ENCODE peak calls at places on chromosome 14, in eight cellular contexts. N is endothelial cell; E is AG04449; K is Right ventricle myocardium superior; D is prostate gland; M is astrocyte of the cerebellum; U is stimulated activated CD4-positive, alpha-beta T cell treated with anti-CD3 and anti-CD28 coated beads, TNF-alpha, amount 100 ng/mL, for 1 hour; W is head of caudate nucleus. C is an unnamed sample.

GRCh38 chr14:69366069-69366468 is 32.0 kb downstream of the ERH start:
- DNase-seq in N (no peak), E (no peak), K (no peak), D (no peak), M (no peak), U (no peak), W (no peak), C (no peak)

GRCh38 chr14:106802413-106803364 is 1276.3 kb downstream of the TMEM121 start:
- DNase-seq in N (no peak), E (no peak), K (no peak), D (no peak), M (no peak), U (no peak), W (no peak), C (no peak)

GRCh38 chr14:64507376-64508156 is 3.0 kb downstream of the ZBTB1 start:
- DNase-seq in N (no peak), E (no peak), K (no peak), D (no peak), M (no peak), U (no peak), W (no peak), C (peak)

GRCh38 chr14:65850429-65851145 is 438.1 kb downstream of the FUT8 start:
- DNase-seq in N (no peak), E (no peak), K (no peak), D (no peak), M (peak), U (peak), W (peak), C (no peak)

GRCh38 chr14:34628681-34629135 is 1.2 kb downstream of the SNX6 start:
- DNase-seq in N (no peak), E (no peak), K (no peak), D (no peak), M (no peak), U (no peak), W (no peak), C (no peak)

GRCh38 chr14:48686650-48687049 is 899.5 kb downstream of the RPS29 start:
- DNase-seq in N (no peak), E (peak), K (no peak), D (no peak), M (no peak), U (no peak), W (no peak), C (no peak)

GRCh38 chr14:68686724-68687123 is 106.1 kb downstream of the ZFP36L1 start:
- DNase-seq in N (no peak), E (no peak), K (no peak), D (no peak), M (no peak), U (no peak), W (no peak), C (no peak)

GRCh38 chr14:38951451-38951850 is 151.6 kb downstream of the SEC23A start:
- DNase-seq in N (no peak), E (peak), K (no peak), D (no peak), M (peak), U (no peak), W (no peak), C (no peak)

GRCh38 chr14:98162829-98163228 is 1109.2 kb downstream of the BCL11B start:
- DNase-seq in N (no peak), E (no peak), K (no peak), D (no peak), M (no peak), U (no peak), W (no peak), C (no peak)

GRCh38 chr14:83958359-83958758 is 1571.6 kb upstream of the FLRT2 start:
- DNase-seq in N (no peak), E (no peak), K (no peak), D (no peak), M (no peak), U (no peak), W (no peak), C (no peak)

GRCh38 chr14:20347747-20348146 is 4.3 kb downstream of the PARP2 start:
- DNase-seq in N (no peak), E (no peak), K (no peak), D (no peak), M (no peak), U (no peak), W (no peak), C (no peak)